ENCODE peak calls at places on chromosome 11, in five cellular contexts. P is brain microvascular endothelial cell; G is stimulated activated CD4-positive, alpha-beta T cell treated with anti-CD3 and anti-CD28 coated beads, Interleukin-15, amount 100 ng/mL, for 48 hours; D is activated T-cell treated with anti-CD3 and anti-CD28 coated beads, Interleukin-2, amount 50 U/mL, for 72 hours; E is GM12892. Y is an unnamed sample.

GRCh38 chr11:65501005-65501529 is 2.2 kb downstream of the MALAT1 start:
- DNase-seq in P (no peak), G (no peak), D (no peak), E (no peak), Y (no peak)

GRCh38 chr11:57224537-57224936 is 12.5 kb downstream of the APLNR start:
- DNase-seq in P (peak), G (no peak), D (no peak), E (no peak), Y (no peak)

GRCh38 chr11:112539741-112540140 is 279.1 kb upstream of the PLET1 start:
- DNase-seq in P (no peak), G (no peak), D (no peak), E (no peak), Y (no peak)

GRCh38 chr11:20963596-20963995 is 294.2 kb downstream of the NELL1 start:
- DNase-seq in P (no peak), G (no peak), D (no peak), E (no peak), Y (no peak)

GRCh38 chr11:57356179-57356757 is 18.1 kb downstream of the P2RX3 start:
- DNase-seq in P (no peak), G (no peak), D (no peak), E (no peak), Y (no peak)

GRCh38 chr11:68825603-68826002 is 16.1 kb downstream of the CPT1A start:
- DNase-seq in P (no peak), G (no peak), D (peak), E (no peak), Y (no peak)

GRCh38 chr11:10742460-10743208 is 8.4 kb upstream of the CTR9 start:
- DNase-seq in P (peak), G (no peak), D (peak), E (no peak), Y (peak)

GRCh38 chr11:77207618-77208313 is 79.7 kb downstream of the MYO7A start:
- DNase-seq in P (no peak), G (no peak), D (no peak), E (peak), Y (no peak)

GRCh38 chr11:111922803-111923202 is 4.1 kb downstream of the C11orf52 start:
- DNase-seq in P (peak), G (no peak), D (no peak), E (no peak), Y (no peak)

GRCh38 chr11:450809-451451 is 851 bp downstream of the PTDSS2 start:
- DNase-seq in P (peak), G (peak), D (peak), E (peak), Y (no peak)